ENCODE peak calls at places on chromosomes 1 and 21, in four cellular contexts. L is GM12892, E is suprapubic skin, H is transverse colon. P is an unnamed sample.
A peak's percentile ranks its signal among the peaks of the same experiment; 100 is the strongest.

GRCh38 chr1:179583869-179584268 is 7.8 kb upstream of the TDRD5 start:
- DNase-seq in L (no peak), E (no peak), H (no peak), P (no peak)

GRCh38 chr1:148385371-148386030 is 97.6 kb downstream of the PPIAL4G start:
- DNase-seq in L (no peak), E (no peak), H (no peak), P (no peak)

GRCh38 chr1:79239840-79240239 is 233.3 kb upstream of the ADGRL4 start:
- DNase-seq in L (no peak), E (no peak), H (no peak), P (no peak)

GRCh38 chr1:41006942-41007865 is 14.3 kb downstream of the SLFNL1 start:
- DNase-seq in L (no peak), E (no peak), H (no peak), P (no peak)

GRCh38 chr21:33403128-33403785 is at the start of gene IFNGR2:
- DNase-seq in L (peak; percentile 66), E (peak; percentile 76), H (peak; percentile 50), P (peak; percentile 72)

GRCh38 chr1:33966346-33967141 is 102.7 kb downstream of the HMGB4 start:
- DNase-seq in L (no peak), E (no peak), H (no peak), P (no peak)

GRCh38 chr1:246893205-246893939 is 38.4 kb downstream of the AHCTF1 start:
- DNase-seq in L (no peak), E (no peak), H (no peak), P (no peak)

GRCh38 chr1:39395357-39395831 is 96.0 kb upstream of the BMP8A start:
- DNase-seq in L (no peak), E (no peak), H (no peak), P (no peak)

GRCh38 chr1:242784807-242785206 is 260.3 kb upstream of the PLD5 start:
- DNase-seq in L (no peak), E (no peak), H (no peak), P (no peak)

GRCh38 chr21:34569381-34569979 is 45.4 kb downstream of the RCAN1 start:
- DNase-seq in L (no peak), E (no peak), H (no peak), P (no peak)

GRCh38 chr1:240683576-240683975 is 71.6 kb upstream of the GREM2 start:
- DNase-seq in L (no peak), E (peak; percentile 74), H (peak; percentile 8), P (no peak)

GRCh38 chr1:180157576-180158057 is 2.9 kb downstream of the QSOX1 start:
- DNase-seq in L (no peak), E (no peak), H (peak; percentile 44), P (no peak)

GRCh38 chr1:176177764-176178163 is 29.3 kb downstream of the COP1 start:
- DNase-seq in L (no peak), E (no peak), H (no peak), P (peak; percentile 3)

GRCh38 chr21:37337831-37338230 is 28.7 kb upstream of the DYRK1A start:
- DNase-seq in L (no peak), E (no peak), H (no peak), P (no peak)

GRCh38 chr21:36806103-36806502 is 107.2 kb downstream of the SIM2 start:
- DNase-seq in L (no peak), E (no peak), H (no peak), P (no peak)

GRCh38 chr21:26946744-26947446 is 20.0 kb downstream of the ADAMTS5 start:
- DNase-seq in L (no peak), E (no peak), H (no peak), P (no peak)

GRCh38 chr1:64482720-64483119 is 12.8 kb downstream of the CACHD1 start:
- DNase-seq in L (no peak), E (no peak), H (no peak), P (no peak)

GRCh38 chr1:19122668-19123067 is 87.4 kb downstream of the UBR4 start:
- DNase-seq in L (no peak), E (no peak), H (peak; percentile 80), P (no peak)

GRCh38 chr1:234927968-234928635 is 200.5 kb downstream of the TOMM20 start:
- DNase-seq in L (no peak), E (no peak), H (no peak), P (no peak)

GRCh38 chr1:24277420-24278169 is 41.6 kb upstream of the GRHL3 start:
- DNase-seq in L (no peak), E (no peak), H (no peak), P (no peak)

GRCh38 chr1:32742132-32742947 is 39.8 kb upstream of the SYNC start:
- DNase-seq in L (no peak), E (no peak), H (peak; percentile 42), P (no peak)

GRCh38 chr1:159935305-159935704 is 10.0 kb upstream of the TAGLN2 start:
- DNase-seq in L (no peak), E (no peak), H (no peak), P (no peak)

GRCh38 chr21:14874379-14874778 is 190.4 kb downstream of the NRIP1 start:
- DNase-seq in L (no peak), E (no peak), H (no peak), P (no peak)

GRCh38 chr1:148296511-148296910 is 144.4 kb upstream of the NBPF11 start:
- DNase-seq in L (no peak), E (no peak), H (no peak), P (no peak)

GRCh38 chr1:100292711-100293110 is 26.7 kb downstream of the RTCA start:
- DNase-seq in L (no peak), E (no peak), H (no peak), P (no peak)

GRCh38 chr1:156295391-156295947 is at the start of gene GLMP:
- DNase-seq in L (peak; percentile 60), E (no peak), H (peak; percentile 77), P (peak; percentile 73)

GRCh38 chr1:38131024-38131585 is 84.5 kb upstream of the POU3F1 start:
- DNase-seq in L (no peak), E (no peak), H (no peak), P (no peak)

GRCh38 chr1:86516366-86516765 is 30.5 kb upstream of the CLCA4 start:
- DNase-seq in L (no peak), E (no peak), H (no peak), P (no peak)

GRCh38 chr1:8727809-8728213 is 89.6 kb downstream of the RERE start:
- DNase-seq in L (no peak), E (no peak), H (no peak), P (no peak)
- TF ChIP-seq POLR2A in L (no peak), E (no peak), H (no peak), P (no peak)

DNA sequence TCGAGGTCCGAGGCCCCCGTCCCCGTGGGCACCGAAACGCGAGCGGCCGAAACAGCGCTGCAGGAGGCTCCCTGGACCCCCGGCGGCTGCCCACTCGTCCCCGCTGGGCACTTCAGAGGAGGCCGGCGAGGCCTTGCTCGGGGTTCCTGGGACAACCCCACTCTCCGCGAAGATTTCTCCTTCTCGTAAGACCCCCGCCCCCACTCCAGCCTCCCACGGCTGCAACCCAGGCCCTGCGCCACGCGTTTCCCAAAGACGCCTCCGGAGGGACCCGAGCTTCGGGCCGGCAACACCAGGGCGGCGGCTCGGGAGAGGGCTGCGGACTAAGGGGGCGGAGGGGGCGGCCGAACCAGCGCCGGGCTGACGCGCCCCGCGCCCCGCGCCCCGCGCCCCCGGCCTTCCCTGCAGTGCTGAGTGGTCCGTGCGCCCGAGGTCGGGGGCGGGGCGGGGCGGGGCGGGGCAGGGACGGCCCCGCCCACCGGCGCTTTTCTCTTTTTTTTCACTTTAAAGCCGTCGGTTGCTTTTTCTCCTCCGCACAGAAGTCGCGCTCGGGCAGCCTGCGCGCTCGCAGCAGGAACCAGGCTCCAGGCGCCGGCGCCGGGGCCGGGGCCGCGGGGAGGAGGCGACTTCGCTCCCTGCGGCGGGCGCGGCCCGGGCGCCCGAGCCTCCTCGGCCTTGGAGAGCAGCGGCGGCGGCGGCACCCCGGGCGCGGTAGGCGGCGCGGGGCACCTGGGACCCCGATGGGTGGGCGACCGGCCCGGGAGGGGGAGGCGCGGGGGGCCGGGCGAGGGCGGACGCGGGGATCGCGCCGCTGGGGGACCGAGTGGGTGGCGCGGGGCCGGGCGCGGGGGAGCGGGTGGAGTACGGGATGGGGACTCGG is at the start of gene SPSB1:
- DNase-seq in L (no peak), E (peak; percentile 85), H (peak; percentile 88), P (no peak)
- TF ChIP-seq POLR2AphosphoS5 in L (no peak), E (no peak), H (peak; percentile 91), P (no peak)

DNA sequence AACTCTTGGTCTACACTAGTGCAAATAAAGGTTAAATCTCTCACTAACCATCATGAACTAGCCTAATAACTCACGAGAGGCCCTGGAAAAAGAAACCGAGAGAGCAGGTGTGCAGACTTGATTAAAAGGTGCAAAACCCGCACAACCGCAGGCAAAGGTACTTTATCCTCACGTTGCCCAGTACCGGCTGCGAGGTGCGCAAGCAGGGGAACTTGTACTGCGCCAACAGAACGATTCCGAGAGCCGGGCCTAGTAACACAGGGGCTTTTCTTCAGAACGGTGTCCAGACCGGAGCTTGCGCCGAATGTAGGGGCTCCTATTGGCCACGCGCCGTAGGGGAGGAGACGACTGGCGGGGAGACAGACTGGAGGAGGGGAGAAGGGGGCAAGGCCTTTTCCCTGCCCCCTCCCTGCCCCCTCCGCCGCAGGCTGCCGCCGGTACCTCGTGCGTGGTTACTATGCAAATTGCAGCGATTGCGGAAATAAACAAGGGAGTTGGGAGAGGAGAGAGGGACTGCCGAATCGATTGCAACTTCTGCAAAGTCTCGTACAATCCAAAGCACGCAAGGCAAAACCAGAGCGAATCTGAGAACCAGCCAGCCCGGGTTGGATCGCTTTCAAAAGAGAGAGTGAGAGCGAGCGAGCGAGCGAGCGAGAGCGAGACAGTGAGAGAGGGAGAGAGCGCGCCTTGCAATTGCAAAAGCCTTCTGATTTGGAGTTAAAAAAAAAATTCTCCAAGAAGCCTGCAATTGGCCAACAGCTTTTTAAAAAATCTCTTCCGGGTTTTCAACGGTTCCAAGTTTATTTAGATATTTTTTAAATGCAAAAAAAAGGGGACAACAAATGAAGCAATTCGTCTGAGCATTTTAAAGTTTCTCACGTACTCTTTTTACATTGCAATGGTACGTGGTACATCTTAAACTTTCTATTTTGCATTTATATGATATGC is 5.4 kb upstream of the NFIA start:
- DNase-seq in L (no peak), E (peak; percentile 91), H (peak; percentile 93), P (no peak)
- TF ChIP-seq POLR2A in L (no peak), E (no peak), H (peak; percentile 61), P (no peak)

GRCh38 chr1:165699577-165699976 is 1.2 kb upstream of the ALDH9A1 start:
- DNase-seq in L (no peak), E (no peak), H (no peak), P (no peak)

GRCh38 chr1:165697491-165697880 is 876 bp downstream of the ALDH9A1 start:
- DNase-seq in L (no peak), E (no peak), H (no peak), P (no peak)

GRCh38 chr1:165695011-165695410 is 3.4 kb downstream of the ALDH9A1 start:
- DNase-seq in L (no peak), E (no peak), H (no peak), P (no peak)

GRCh38 chr1:165697881-165698842 is at the start of gene ALDH9A1:
- DNase-seq in L (peak; percentile 76), E (peak; percentile 94), H (peak; percentile 93), P (peak; percentile 67)

GRCh38 chr1:165696625-165697100 is 1.7 kb downstream of the ALDH9A1 start:
- DNase-seq in L (no peak), E (no peak), H (no peak), P (no peak)
- TF ChIP-seq POLR2AphosphoS5 in L (no peak), E (peak; percentile 73), H (no peak), P (no peak)

DNA sequence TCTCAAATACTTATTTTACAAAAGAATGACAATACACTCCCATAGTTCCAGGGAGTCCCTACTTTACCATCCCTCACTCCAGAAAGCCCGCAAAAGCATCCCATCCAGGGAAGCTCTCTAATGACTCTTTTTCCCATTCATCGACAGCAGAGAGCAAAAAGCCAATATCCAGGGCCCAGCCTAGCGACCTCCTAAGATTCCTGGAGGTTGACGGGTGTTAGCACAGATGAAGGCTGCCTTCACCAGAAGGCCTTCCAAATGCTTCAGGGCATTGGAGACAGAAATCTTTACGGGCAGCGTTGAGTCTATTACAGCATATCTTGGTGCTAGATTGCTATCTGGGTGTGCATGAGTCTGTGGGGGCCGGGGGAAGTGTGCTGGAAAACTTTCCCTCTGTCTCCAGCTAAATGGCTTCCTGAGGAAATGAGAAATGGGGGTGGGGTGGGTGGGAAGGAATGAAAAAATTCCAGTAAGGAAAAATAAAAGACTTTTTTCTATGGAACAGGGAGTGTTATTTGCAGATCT is 136.6 kb downstream of the PROX1 start:
- DNase-seq in L (no peak), E (no peak), H (no peak), P (no peak)
- TF ChIP-seq POLR2A in L (no peak), E (no peak), H (no peak), P (no peak)

P was measured in GM12891.